ENCODE peak calls at places on chromosomes 2 and 18, in five cellular contexts. One of them, this sample, is unnamed.

GRCh38 chr2:105321875-105322646 is 7.5 kb downstream of the TGFBRAP1 start:
- DNase-seq in cardiac fibroblast: peak
- DNase-seq in left lung: no peak
- DNase-seq in heart left ventricle: no peak
- DNase-seq in foreskin fibroblast: peak
- DNase-seq in this sample: no peak

GRCh38 chr2:176187306-176188217 is 906 bp upstream of the HOXD1 start:
- DNase-seq in left lung: no peak
- DNase-seq in foreskin fibroblast: peak
- DNase-seq in heart left ventricle: no peak
- DNase-seq in cardiac fibroblast: no peak
- DNase-seq in this sample: no peak

GRCh38 chr2:130849896-130850787 is 13.4 kb downstream of the ARHGEF4 start:
- DNase-seq in heart left ventricle: peak
- DNase-seq in left lung: no peak
- DNase-seq in foreskin fibroblast: no peak
- DNase-seq in cardiac fibroblast: no peak
- DNase-seq in this sample: no peak

GRCh38 chr2:146912536-146912935 is 932.3 kb upstream of the ACVR2A start:
- DNase-seq in foreskin fibroblast: no peak
- DNase-seq in cardiac fibroblast: no peak
- DNase-seq in left lung: no peak
- DNase-seq in heart left ventricle: no peak
- DNase-seq in this sample: no peak

GRCh38 chr18:9348766-9349165 is 14.2 kb downstream of the TWSG1 start:
- DNase-seq in left lung: no peak
- DNase-seq in cardiac fibroblast: peak
- DNase-seq in heart left ventricle: no peak
- DNase-seq in foreskin fibroblast: no peak
- DNase-seq in this sample: no peak

GRCh38 chr2:145194671-145195070 is 674.8 kb upstream of the ZEB2 start:
- DNase-seq in cardiac fibroblast: peak
- DNase-seq in left lung: no peak
- DNase-seq in heart left ventricle: no peak
- DNase-seq in foreskin fibroblast: peak
- DNase-seq in this sample: no peak

GRCh38 chr2:222714361-222715256 is 43.2 kb downstream of the MOGAT1 start:
- DNase-seq in cardiac fibroblast: peak
- DNase-seq in heart left ventricle: no peak
- DNase-seq in left lung: peak
- DNase-seq in foreskin fibroblast: peak
- DNase-seq in this sample: no peak

GRCh38 chr18:22230403-22231042 is 61.1 kb downstream of the GATA6 start:
- DNase-seq in heart left ventricle: no peak
- DNase-seq in cardiac fibroblast: peak
- DNase-seq in left lung: no peak
- DNase-seq in foreskin fibroblast: no peak
- DNase-seq in this sample: no peak

GRCh38 chr2:8500124-8501054 is 181.5 kb upstream of the ID2 start:
- DNase-seq in cardiac fibroblast: no peak
- DNase-seq in heart left ventricle: no peak
- DNase-seq in left lung: no peak
- DNase-seq in foreskin fibroblast: peak
- DNase-seq in this sample: no peak

GRCh38 chr2:124913873-124914272 is 888.8 kb downstream of the CNTNAP5 start:
- DNase-seq in left lung: no peak
- DNase-seq in heart left ventricle: no peak
- DNase-seq in cardiac fibroblast: peak
- DNase-seq in foreskin fibroblast: no peak
- DNase-seq in this sample: no peak

GRCh38 chr18:79400591-79401381 is 5.1 kb downstream of the NFATC1 start:
- DNase-seq in foreskin fibroblast: no peak
- DNase-seq in left lung: peak
- DNase-seq in heart left ventricle: peak
- DNase-seq in cardiac fibroblast: no peak
- DNase-seq in this sample: no peak

GRCh38 chr2:226135861-226136548 is 663.6 kb downstream of the IRS1 start:
- DNase-seq in cardiac fibroblast: no peak
- DNase-seq in heart left ventricle: no peak
- DNase-seq in foreskin fibroblast: peak
- DNase-seq in left lung: no peak
- DNase-seq in this sample: no peak

GRCh38 chr2:136486115-136486514 is 279.2 kb upstream of the THSD7B start:
- DNase-seq in cardiac fibroblast: no peak
- DNase-seq in left lung: no peak
- DNase-seq in heart left ventricle: no peak
- DNase-seq in foreskin fibroblast: no peak
- DNase-seq in this sample: no peak

GRCh38 chr2:107801498-107801897 is 25.2 kb upstream of the RGPD4 start:
- DNase-seq in foreskin fibroblast: no peak
- DNase-seq in heart left ventricle: no peak
- DNase-seq in cardiac fibroblast: no peak
- DNase-seq in left lung: no peak
- DNase-seq in this sample: no peak

GRCh38 chr2:68745006-68745405 is 10.4 kb downstream of the ARHGAP25 start:
- DNase-seq in left lung: no peak
- DNase-seq in cardiac fibroblast: no peak
- DNase-seq in heart left ventricle: no peak
- DNase-seq in foreskin fibroblast: no peak
- DNase-seq in this sample: no peak

GRCh38 chr18:25648724-25649260 is 296.8 kb upstream of the ZNF521 start:
- DNase-seq in heart left ventricle: no peak
- DNase-seq in left lung: no peak
- DNase-seq in foreskin fibroblast: peak
- DNase-seq in cardiac fibroblast: no peak
- DNase-seq in this sample: no peak

GRCh38 chr2:183010112-183010511 is 28.1 kb downstream of the NCKAP1 start:
- DNase-seq in heart left ventricle: peak
- DNase-seq in foreskin fibroblast: peak
- DNase-seq in cardiac fibroblast: peak
- DNase-seq in left lung: no peak
- DNase-seq in this sample: peak

GRCh38 chr2:238488347-238488826 is 61.7 kb downstream of the ASB1 start:
- DNase-seq in foreskin fibroblast: no peak
- DNase-seq in heart left ventricle: peak
- DNase-seq in cardiac fibroblast: no peak
- DNase-seq in left lung: no peak
- DNase-seq in this sample: no peak

GRCh38 chr2:72891091-72891818 is 4.0 kb downstream of the SPR start:
- DNase-seq in heart left ventricle: no peak
- DNase-seq in cardiac fibroblast: peak
- DNase-seq in foreskin fibroblast: peak
- DNase-seq in left lung: no peak
- DNase-seq in this sample: no peak

GRCh38 chr2:231037202-231037730 is at the start of gene C2orf72:
- DNase-seq in foreskin fibroblast: peak
- DNase-seq in cardiac fibroblast: no peak
- DNase-seq in left lung: no peak
- DNase-seq in heart left ventricle: no peak
- DNase-seq in this sample: no peak

GRCh38 chr18:41906528-41907256 is 48.3 kb upstream of the PIK3C3 start:
- DNase-seq in cardiac fibroblast: peak
- DNase-seq in foreskin fibroblast: peak
- DNase-seq in left lung: no peak
- DNase-seq in heart left ventricle: no peak
- DNase-seq in this sample: peak

GRCh38 chr2:65017335-65017734 is 28.1 kb downstream of the SLC1A4 start:
- DNase-seq in cardiac fibroblast: no peak
- DNase-seq in heart left ventricle: no peak
- DNase-seq in left lung: no peak
- DNase-seq in foreskin fibroblast: peak
- DNase-seq in this sample: no peak

GRCh38 chr2:10083692-10084566 is 3.7 kb upstream of the CYS1 start:
- DNase-seq in left lung: no peak
- DNase-seq in foreskin fibroblast: no peak
- DNase-seq in heart left ventricle: no peak
- DNase-seq in cardiac fibroblast: no peak
- DNase-seq in this sample: no peak

GRCh38 chr18:31648966-31649429 is 35.4 kb downstream of the B4GALT6 start:
- DNase-seq in heart left ventricle: no peak
- DNase-seq in cardiac fibroblast: peak
- DNase-seq in left lung: no peak
- DNase-seq in foreskin fibroblast: peak
- DNase-seq in this sample: no peak

GRCh38 chr2:202530038-202530437 is 104.7 kb upstream of the FAM117B start:
- DNase-seq in cardiac fibroblast: no peak
- DNase-seq in foreskin fibroblast: no peak
- DNase-seq in heart left ventricle: no peak
- DNase-seq in left lung: no peak
- DNase-seq in this sample: no peak

DNA sequence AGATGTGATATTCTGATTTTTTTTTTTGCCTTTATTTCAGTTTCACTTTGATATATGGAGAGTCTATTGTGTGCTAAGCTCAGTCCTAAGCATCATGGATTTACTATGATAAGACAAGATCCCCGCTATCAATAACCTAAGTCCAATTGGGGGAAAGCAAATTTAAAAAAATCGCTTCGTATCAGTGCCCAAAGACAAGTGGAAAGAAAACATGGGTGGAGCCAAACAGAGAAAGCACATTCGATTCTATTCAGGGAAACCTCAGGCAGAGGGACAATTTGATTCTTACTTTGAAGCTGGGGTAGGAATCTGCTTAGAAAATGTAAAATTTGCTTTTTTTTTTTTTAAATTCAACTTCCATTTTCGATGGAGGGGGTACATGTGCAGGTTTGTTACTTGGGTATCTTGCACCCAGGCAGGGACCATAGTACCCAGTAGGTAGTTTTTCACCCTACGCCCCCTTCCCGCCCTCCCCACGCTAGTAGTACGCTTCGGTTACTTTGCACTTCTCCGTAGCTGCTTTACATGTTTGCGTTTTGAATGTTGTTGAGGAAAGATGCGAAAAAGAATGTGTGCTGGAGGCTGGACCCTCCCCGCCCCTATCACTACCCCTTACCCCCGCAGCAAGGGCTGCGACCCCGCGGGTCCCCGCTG is 12.4 kb downstream of the KIF5C start:
- DNase-seq in foreskin fibroblast: peak
- DNase-seq in left lung: no peak
- DNase-seq in cardiac fibroblast: no peak
- DNase-seq in heart left ventricle: no peak
- DNase-seq in this sample: no peak
- H3K4me3 ChIP-seq in foreskin fibroblast: peak
- H3K4me3 ChIP-seq in left lung: peak
- H3K4me3 ChIP-seq in cardiac fibroblast: no peak
- H3K4me3 ChIP-seq in heart left ventricle: peak
- H3K4me3 ChIP-seq in this sample: no peak

GRCh38 chr2:191009541-191010374 is 4.2 kb downstream of the STAT1 start:
- DNase-seq in left lung: no peak
- DNase-seq in cardiac fibroblast: peak
- DNase-seq in foreskin fibroblast: no peak
- DNase-seq in heart left ventricle: no peak
- DNase-seq in this sample: no peak

GRCh38 chr2:191008286-191008685 is 5.7 kb downstream of the STAT1 start:
- DNase-seq in left lung: no peak
- DNase-seq in heart left ventricle: no peak
- DNase-seq in foreskin fibroblast: no peak
- DNase-seq in cardiac fibroblast: no peak
- DNase-seq in this sample: no peak

GRCh38 chr2:191003405-191004309 is 10.3 kb downstream of the STAT1 start:
- DNase-seq in left lung: no peak
- DNase-seq in heart left ventricle: no peak
- DNase-seq in cardiac fibroblast: no peak
- DNase-seq in foreskin fibroblast: no peak
- DNase-seq in this sample: no peak

GRCh38 chr2:191006997-191007604 is 6.9 kb downstream of the STAT1 start:
- DNase-seq in cardiac fibroblast: no peak
- DNase-seq in heart left ventricle: no peak
- DNase-seq in left lung: no peak
- DNase-seq in foreskin fibroblast: no peak
- DNase-seq in this sample: no peak

GRCh38 chr2:191006297-191006696 is 7.7 kb downstream of the STAT1 start:
- DNase-seq in foreskin fibroblast: no peak
- DNase-seq in cardiac fibroblast: no peak
- DNase-seq in left lung: no peak
- DNase-seq in heart left ventricle: no peak
- DNase-seq in this sample: no peak
- TF ChIP-seq CTCF in foreskin fibroblast: no peak
- TF ChIP-seq CTCF in cardiac fibroblast: no peak
- TF ChIP-seq CTCF in left lung: no peak
- TF ChIP-seq CTCF in heart left ventricle: no peak
- TF ChIP-seq CTCF in this sample: no peak

GRCh38 chr2:85277416-85278158 is 50.2 kb downstream of the TGOLN2 start:
- DNase-seq in cardiac fibroblast: peak
- DNase-seq in heart left ventricle: peak
- DNase-seq in foreskin fibroblast: peak
- DNase-seq in left lung: no peak
- DNase-seq in this sample: peak
- H3K4me3 ChIP-seq in cardiac fibroblast: no peak
- H3K4me3 ChIP-seq in heart left ventricle: peak
- H3K4me3 ChIP-seq in foreskin fibroblast: peak
- H3K4me3 ChIP-seq in left lung: no peak
- H3K4me3 ChIP-seq in this sample: peak

GRCh38 chr2:141475801-141476200 is 655.0 kb downstream of the LRP1B start:
- DNase-seq in cardiac fibroblast: no peak
- DNase-seq in foreskin fibroblast: no peak
- DNase-seq in left lung: no peak
- DNase-seq in heart left ventricle: no peak
- DNase-seq in this sample: no peak
- TF ChIP-seq CTCF in cardiac fibroblast: no peak
- TF ChIP-seq CTCF in foreskin fibroblast: no peak
- TF ChIP-seq CTCF in left lung: no peak
- TF ChIP-seq CTCF in heart left ventricle: no peak
- TF ChIP-seq CTCF in this sample: no peak

GRCh38 chr2:70132244-70133126 is 45.2 kb downstream of the PCBP1 start:
- DNase-seq in heart left ventricle: peak
- DNase-seq in foreskin fibroblast: peak
- DNase-seq in left lung: peak
- DNase-seq in cardiac fibroblast: peak
- DNase-seq in this sample: no peak
- H3K4me3 ChIP-seq in heart left ventricle: peak
- H3K4me3 ChIP-seq in foreskin fibroblast: peak
- H3K4me3 ChIP-seq in left lung: peak
- H3K4me3 ChIP-seq in cardiac fibroblast: peak
- H3K4me3 ChIP-seq in this sample: peak

DNA sequence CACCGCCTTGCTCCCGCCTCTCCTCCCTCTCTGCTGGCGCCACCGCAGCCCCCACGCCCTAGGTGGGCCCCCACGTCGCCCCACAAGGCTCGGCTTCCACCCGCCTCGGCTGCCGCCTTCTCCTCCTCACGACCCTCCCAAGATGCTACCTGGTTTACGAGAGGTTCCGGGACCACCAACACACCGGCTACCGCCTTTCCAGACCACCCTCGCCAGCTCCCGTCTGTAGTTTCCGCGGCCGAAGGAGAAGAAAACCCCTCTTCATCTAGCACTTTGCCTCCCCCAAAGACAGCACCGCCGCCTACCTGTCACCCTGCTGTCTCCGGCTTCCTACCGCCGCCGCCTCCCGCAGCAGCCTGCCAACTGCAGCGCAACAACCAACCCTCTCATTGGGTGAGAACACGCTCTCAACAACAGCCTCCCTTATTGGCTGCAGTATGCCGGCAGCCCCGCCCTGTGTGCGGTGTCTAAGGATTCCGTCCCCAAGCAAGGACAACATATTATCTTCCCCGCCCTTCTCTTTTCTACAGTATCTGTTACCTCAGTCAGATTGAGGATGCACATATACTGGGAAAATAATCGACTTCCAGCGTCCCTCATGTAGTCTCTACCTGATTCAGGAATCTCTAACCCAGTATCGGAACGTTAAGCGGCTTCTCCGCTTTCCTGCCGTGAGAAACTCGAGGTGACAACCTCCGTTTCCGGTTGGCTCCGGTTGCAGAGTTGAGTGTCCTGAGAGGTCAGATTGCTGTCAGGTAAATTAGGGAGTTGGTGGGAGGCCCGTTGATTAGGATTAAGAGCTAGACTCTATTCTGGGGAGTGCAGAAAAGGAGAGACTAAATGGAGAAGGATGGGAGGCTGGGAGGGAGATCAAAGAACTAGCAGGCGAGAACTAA is at the start of the genes HYCC2 and NDUFB3:
- DNase-seq in heart left ventricle: peak
- DNase-seq in foreskin fibroblast: peak
- DNase-seq in left lung: peak
- DNase-seq in cardiac fibroblast: peak
- DNase-seq in this sample: peak
- TF ChIP-seq CTCF in heart left ventricle: peak
- TF ChIP-seq CTCF in foreskin fibroblast: no peak
- TF ChIP-seq CTCF in left lung: peak
- TF ChIP-seq CTCF in cardiac fibroblast: peak
- TF ChIP-seq CTCF in this sample: peak